ENCODE peak calls at places on chromosomes 4 and X, in seven cellular contexts. A, R, Z, Y, O, S and U are unnamed samples.

GRCh38 chr4:109079177-109079576 is 223.3 kb downstream of the COL25A1 start:
- DNase-seq in R (no peak), Y (no peak), Z (no peak), S (peak), O (no peak), A (no peak), U (no peak)

GRCh38 chr4:77201857-77202256 is 44.9 kb downstream of the CCNG2 start:
- DNase-seq in S (no peak), A (no peak), O (no peak), Y (no peak), Z (no peak), R (no peak), U (no peak)

GRCh38 chrX:112051546-112051945 is 31.0 kb downstream of the TRPC5 start:
- DNase-seq in S (peak), A (no peak), Y (no peak), O (no peak), R (no peak), Z (no peak), U (no peak)

GRCh38 chrX:48613502-48614160 is 16.3 kb downstream of the WDR13 start:
- DNase-seq in S (no peak), O (no peak), Y (no peak), R (no peak), Z (no peak), A (no peak), U (no peak)

GRCh38 chr4:32455231-32455630 is 1735.1 kb downstream of the PCDH7 start:
- DNase-seq in Y (no peak), R (no peak), S (no peak), A (no peak), Z (no peak), O (no peak), U (no peak)

GRCh38 chr4:163707873-163708272 is 213.4 kb downstream of the TMA16 start:
- DNase-seq in Z (no peak), A (no peak), Y (no peak), R (no peak), O (no peak), S (no peak), U (no peak)

GRCh38 chr4:93788712-93789111 is 39.8 kb upstream of the ATOH1 start:
- DNase-seq in S (peak), O (no peak), A (no peak), Y (no peak), Z (no peak), R (no peak), U (no peak)

GRCh38 chr4:182770969-182771330 is 146.2 kb downstream of the DCTD start:
- DNase-seq in S (no peak), R (no peak), O (no peak), Z (no peak), Y (no peak), A (no peak), U (no peak)

GRCh38 chrX:154369453-154370299 is 4.8 kb downstream of the FLNA start:
- DNase-seq in Y (no peak), S (peak), Z (peak), R (peak), O (peak), A (peak), U (peak)

GRCh38 chrX:154365997-154366665 is 8.3 kb downstream of the FLNA start:
- DNase-seq in A (no peak), R (no peak), Z (no peak), O (no peak), Y (no peak), S (no peak), U (no peak)

GRCh38 chrX:154366666-154367055 is 7.8 kb downstream of the FLNA start:
- DNase-seq in A (no peak), O (peak), Y (no peak), R (no peak), S (no peak), Z (no peak), U (no peak)

GRCh38 chrX:154368630-154369452 is 5.6 kb downstream of the FLNA start:
- DNase-seq in R (peak), A (peak), S (peak), Z (peak), O (peak), Y (peak), U (peak)

GRCh38 chrX:154367474-154368308 is 6.7 kb downstream of the FLNA start:
- DNase-seq in S (no peak), R (no peak), O (no peak), Y (no peak), A (no peak), Z (no peak), U (no peak)
- H3K4me3 ChIP-seq in S (peak), R (no peak), O (peak), Y (peak), A (peak), Z (no peak), U (no peak)

DNA sequence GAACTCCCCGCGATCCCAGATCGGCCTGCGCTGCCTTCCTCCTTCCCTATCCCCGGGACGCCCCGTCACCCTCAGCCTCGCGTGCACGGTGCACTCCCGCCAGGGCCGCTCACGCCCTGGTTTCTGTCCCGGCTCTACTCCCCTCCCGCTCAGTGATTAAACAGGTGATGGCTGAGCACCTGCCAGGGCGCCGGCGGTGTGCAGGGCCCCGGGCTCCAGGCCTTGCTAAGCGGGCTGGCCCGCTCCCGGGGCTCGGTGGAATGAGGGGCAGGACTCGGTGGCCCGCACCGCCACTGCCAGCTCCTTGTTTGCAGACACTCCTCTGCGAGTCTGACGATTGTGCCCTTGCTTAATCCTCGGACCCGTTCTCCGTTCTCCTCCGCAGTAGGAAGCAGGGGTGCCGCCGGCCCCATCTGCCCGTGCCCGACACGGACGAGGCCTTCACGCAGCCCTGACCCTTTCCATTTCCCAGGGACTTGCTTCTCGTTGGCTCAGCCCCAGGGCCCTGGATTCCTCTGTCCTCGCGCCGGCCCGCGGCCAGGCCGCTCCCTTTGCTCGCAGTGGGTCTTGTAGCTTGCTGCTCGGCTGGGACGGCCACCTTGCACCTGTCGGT is 143.5 kb downstream of the TRIML1 start:
- DNase-seq in A (no peak), R (no peak), S (no peak), O (no peak), Y (no peak), Z (no peak), U (no peak)
- H3K4me3 ChIP-seq in A (peak), R (no peak), S (peak), O (peak), Y (peak), Z (no peak), U (no peak)

GRCh38 chrX:102746134-102746584 is 25.6 kb downstream of the GPRASP3 start:
- DNase-seq in R (no peak), Y (peak), S (peak), A (no peak), O (peak), Z (peak), U (peak)
- H3K4me3 ChIP-seq in R (no peak), Y (peak), S (peak), A (peak), O (peak), Z (peak), U (peak)

GRCh38 chr4:40585201-40585789 is 44.4 kb downstream of the RBM47 start:
- DNase-seq in S (no peak), R (no peak), O (no peak), Z (no peak), Y (no peak), A (no peak), U (no peak)

GRCh38 chr4:40584517-40585141 is 45.0 kb downstream of the RBM47 start:
- DNase-seq in R (no peak), Z (no peak), O (no peak), S (no peak), Y (no peak), A (no peak), U (no peak)

GRCh38 chr4:40587351-40587750 is 42.3 kb downstream of the RBM47 start:
- DNase-seq in R (no peak), A (no peak), Y (no peak), S (peak), Z (no peak), O (no peak), U (no peak)

GRCh38 chr4:40586729-40587128 is 42.9 kb downstream of the RBM47 start:
- DNase-seq in S (no peak), Z (peak), O (no peak), A (no peak), R (no peak), Y (no peak), U (no peak)

DNA sequence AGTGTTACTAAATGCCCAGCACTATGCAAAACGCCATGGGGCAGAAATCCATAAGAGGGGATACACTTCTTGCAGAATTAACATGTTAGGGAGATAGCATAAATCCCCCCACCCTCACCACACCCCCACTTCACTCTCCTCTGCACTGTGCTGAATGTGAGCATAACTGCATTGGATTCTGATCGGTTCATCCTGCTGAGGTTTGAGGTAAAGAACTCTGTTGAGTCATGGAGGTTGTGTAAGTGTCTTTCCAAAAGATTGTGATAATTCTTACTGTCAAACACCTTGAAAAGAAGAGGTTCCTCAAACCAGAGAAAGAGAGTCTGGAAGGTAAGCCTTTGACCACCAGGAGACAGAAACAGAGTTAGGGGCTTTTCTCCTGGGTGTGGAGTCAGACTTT is 43.6 kb downstream of the RBM47 start:
- DNase-seq in R (no peak), Y (no peak), O (no peak), A (no peak), S (no peak), Z (no peak), U (no peak)
- H3K4me3 ChIP-seq in R (no peak), Y (no peak), O (no peak), A (no peak), S (no peak), Z (no peak), U (no peak)

DNA sequence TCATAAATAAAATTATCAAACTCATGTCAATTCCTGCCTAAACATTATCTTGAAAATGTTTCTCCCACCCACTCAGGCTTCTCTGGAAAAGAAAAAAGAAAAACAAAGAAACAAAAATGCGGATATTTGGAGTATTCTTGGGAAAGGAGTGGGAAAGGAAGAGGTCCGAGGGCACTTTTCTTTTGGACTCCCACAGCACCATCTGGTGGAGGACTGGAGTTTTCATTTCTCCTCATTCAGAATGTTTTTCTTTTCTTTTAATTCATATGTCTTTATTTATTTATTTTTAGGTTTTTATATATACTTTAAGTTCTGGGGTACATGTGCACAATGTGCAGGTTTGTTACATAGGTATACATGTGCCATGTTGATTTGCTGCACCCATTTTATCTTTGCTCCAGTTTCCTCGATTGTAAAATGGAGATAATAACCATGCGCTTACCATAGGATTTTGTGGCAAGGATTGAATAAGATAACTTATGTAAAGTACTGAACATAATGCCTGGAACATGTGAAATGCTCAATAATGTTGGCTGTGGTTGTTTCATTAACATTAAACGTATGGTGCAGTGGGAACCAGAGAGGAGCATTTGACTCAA is 8.0 kb upstream of the KCNE5 start:
- DNase-seq in S (peak), Z (no peak), R (peak), Y (no peak), O (no peak), A (no peak), U (no peak)
- H3K4me3 ChIP-seq in S (no peak), Z (no peak), R (no peak), Y (no peak), O (no peak), A (no peak), U (no peak)

GRCh38 chr4:158776106-158776505 is 7.3 kb downstream of the FNIP2 start:
- DNase-seq in Z (no peak), O (no peak), R (no peak), Y (no peak), A (no peak), S (no peak), U (no peak)

GRCh38 chr4:158775091-158775651 is 6.3 kb downstream of the FNIP2 start:
- DNase-seq in Z (no peak), O (no peak), A (no peak), R (no peak), S (peak), Y (no peak), U (no peak)

GRCh38 chr4:158778065-158778711 is 9.4 kb downstream of the FNIP2 start:
- DNase-seq in Z (no peak), S (no peak), Y (no peak), R (no peak), A (no peak), O (no peak), U (no peak)

GRCh38 chr4:158778712-158779111 is 9.9 kb downstream of the FNIP2 start:
- DNase-seq in R (no peak), A (no peak), S (no peak), Y (peak), Z (no peak), O (no peak), U (no peak)

DNA sequence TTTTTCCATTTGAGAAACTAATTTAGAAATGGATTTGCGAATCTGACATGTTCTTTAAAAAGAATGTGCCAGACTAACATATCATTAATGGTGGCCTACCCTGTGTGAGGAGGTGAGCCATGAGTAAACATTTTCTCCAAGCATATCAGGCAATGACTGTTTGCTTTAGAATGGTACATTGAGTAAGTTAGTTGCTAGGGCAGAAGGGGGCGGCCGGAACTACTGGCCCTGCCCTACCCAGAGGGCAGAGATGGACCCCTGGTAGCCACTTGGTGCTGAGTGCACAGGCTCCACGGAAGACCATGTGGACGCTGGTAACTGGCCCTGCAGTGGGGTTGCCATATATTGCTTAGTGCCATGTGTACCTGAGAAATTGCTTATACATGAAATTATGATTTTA is 8.6 kb downstream of the FNIP2 start:
- DNase-seq in O (no peak), Z (no peak), R (no peak), Y (peak), A (no peak), S (no peak), U (no peak)
- H3K4me3 ChIP-seq in O (no peak), Z (no peak), R (no peak), Y (no peak), A (no peak), S (no peak), U (no peak)

GRCh38 chr4:122364700-122365404 is 14.0 kb upstream of the ADAD1 start:
- DNase-seq in Z (no peak), S (no peak), Y (no peak), R (no peak), A (no peak), O (no peak), U (no peak)
- H3K4me3 ChIP-seq in Z (no peak), S (no peak), Y (no peak), R (no peak), A (no peak), O (no peak), U (no peak)